ENCODE peak calls at places on chromosomes 6 and 20, in six cellular contexts. V is SJSA1, G is NCI-H2171 treated with DMSO at 0.1 percent for 48 hours, S is NCI-H1105 treated with DMSO at 0.1 percent for 48 hours, D is GM03348, Q is GM23338. W is an unnamed sample.

GRCh38 chr6:36364669-36365479 is 22.6 kb downstream of the ETV7 start:
- DNase-seq in Q (no peak), D (no peak), G (no peak), S (no peak), V (no peak), W (no peak)

GRCh38 chr6:73586416-73586974 is 65.7 kb upstream of the EEF1A1 start:
- DNase-seq in G (no peak), Q (no peak), S (no peak), V (no peak), D (peak; percentile 24), W (no peak)

GRCh38 chr6:105886066-105886811 is 199.9 kb upstream of the PRDM1 start:
- DNase-seq in V (no peak), Q (no peak), D (peak; percentile 17), S (no peak), G (no peak), W (no peak)

GRCh38 chr6:44237813-44238433 is 9.0 kb upstream of the HSP90AB1 start:
- DNase-seq in V (peak; percentile 78), G (peak; percentile 71), D (peak; percentile 91), Q (peak; percentile 81), S (peak; percentile 61), W (peak; percentile 83)

GRCh38 chr6:160998217-160998616 is 6.6 kb downstream of the MAP3K4 start:
- DNase-seq in S (no peak), Q (no peak), V (no peak), D (no peak), G (no peak), W (no peak)

GRCh38 chr20:25049261-25050060 is 8.5 kb downstream of the ACSS1 start:
- DNase-seq in G (no peak), V (no peak), Q (no peak), D (no peak), S (no peak), W (no peak)

GRCh38 chr6:77131426-77131825 is 331.9 kb downstream of the HTR1B start:
- DNase-seq in Q (no peak), S (no peak), D (no peak), G (no peak), V (no peak), W (no peak)

GRCh38 chr20:21102252-21102609 is 3.9 kb downstream of the LINC00237 start:
- DNase-seq in V (no peak), Q (peak; percentile 59), S (no peak), G (no peak), D (no peak), W (no peak)

GRCh38 chr6:12709556-12709955 is 7.0 kb upstream of the PHACTR1 start:
- DNase-seq in Q (no peak), D (peak; percentile 18), G (no peak), V (no peak), S (no peak), W (no peak)

GRCh38 chr6:54802775-54803631 is 43.6 kb upstream of the FAM83B start:
- DNase-seq in G (no peak), S (no peak), D (peak; percentile 56), Q (peak; percentile 40), V (peak; percentile 18), W (no peak)

GRCh38 chr20:53903652-53903987 is 166.8 kb downstream of the BCAS1 start:
- DNase-seq in G (no peak), V (no peak), D (no peak), Q (no peak), S (no peak), W (no peak)

GRCh38 chr6:159858259-159858658 is 32.5 kb upstream of the MAS1 start:
- DNase-seq in G (no peak), D (no peak), S (no peak), Q (no peak), V (no peak), W (no peak)

GRCh38 chr6:106128981-106129761 is 43.0 kb downstream of the PRDM1 start:
- DNase-seq in S (no peak), Q (no peak), V (peak; percentile 65), D (peak; percentile 88), G (no peak), W (peak; percentile 59)

GRCh38 chr6:125154184-125155135 is 887 bp downstream of the TPD52L1 start:
- DNase-seq in D (peak; percentile 52), S (no peak), G (no peak), V (no peak), Q (peak; percentile 69), W (no peak)

GRCh38 chr6:160102956-160103824 is 18.4 kb upstream of the SLC22A1 start:
- DNase-seq in D (peak; percentile 48), Q (peak; percentile 77), S (peak; percentile 26), V (peak; percentile 19), G (no peak), W (no peak)

GRCh38 chr20:29410805-29411457 is 1846.5 kb upstream of the DEFB115 start:
- DNase-seq in Q (no peak), V (no peak), G (no peak), D (peak; percentile 9), S (no peak), W (no peak)

GRCh38 chr6:40792183-40792582 is 205.0 kb upstream of the LRFN2 start:
- DNase-seq in S (no peak), Q (no peak), V (no peak), D (no peak), G (no peak), W (no peak)

GRCh38 chr6:30311101-30311500 is 15.6 kb upstream of the TRIM39 start:
- DNase-seq in Q (peak; percentile 53), G (no peak), S (no peak), V (no peak), D (no peak), W (no peak)

GRCh38 chr20:63377256-63378114 is 16.3 kb upstream of the CHRNA4 start:
- DNase-seq in V (no peak), D (no peak), G (no peak), Q (peak; percentile 86), S (no peak), W (no peak)

GRCh38 chr20:57420571-57421257 is 29.5 kb downstream of the RBM38 start:
- DNase-seq in Q (no peak), D (no peak), S (no peak), V (no peak), G (peak; percentile 47), W (no peak)

GRCh38 chr20:63915471-63915870 is 20.5 kb downstream of the DNAJC5 start:
- DNase-seq in Q (no peak), S (no peak), V (no peak), D (no peak), G (no peak), W (no peak)

GRCh38 chr6:108134213-108134973 is 31.4 kb upstream of the NR2E1 start:
- DNase-seq in S (no peak), V (peak; percentile 50), Q (peak; percentile 58), G (no peak), D (no peak), W (no peak)

GRCh38 chr20:59047938-59048680 is 5.5 kb upstream of the PRELID3B start:
- DNase-seq in G (no peak), Q (no peak), D (peak; percentile 22), S (no peak), V (peak; percentile 32), W (no peak)

GRCh38 chr6:10386260-10386659 is 28.6 kb downstream of the TFAP2A start:
- DNase-seq in V (no peak), Q (no peak), D (no peak), G (no peak), S (no peak), W (no peak)

GRCh38 chr20:18943542-18943941 is 130.0 kb downstream of the SCP2D1 start:
- DNase-seq in Q (no peak), D (no peak), S (no peak), V (no peak), G (peak; percentile 38), W (no peak)

GRCh38 chr6:27864906-27865883 is 47.0 kb downstream of the OR2B2 start:
- DNase-seq in D (peak; percentile 93), S (peak; percentile 98), Q (peak; percentile 97), G (peak; percentile 97), V (peak; percentile 91), W (peak; percentile 24)

GRCh38 chr20:15332711-15333160 is 995.3 kb upstream of the FLRT3 start:
- DNase-seq in D (no peak), G (no peak), V (no peak), Q (no peak), S (no peak), W (no peak)

W was measured in T1000.